ENCODE peak calls at places on chromosomes 4 and X, in five cellular contexts. M is H1, K is neuronal stem cell, T is IMR-90, S is H9. Y is an unnamed sample.

GRCh38 chr4:16125571-16126445 is 42.0 kb upstream of the PROM1 start:
- DNase-seq in M (no peak), K (no peak), T (no peak), S (no peak), Y (peak; percentile 68)

GRCh38 chr4:127622923-127623754 is 9.6 kb upstream of the INTU start:
- DNase-seq in M (no peak), K (peak; percentile 65), T (peak; percentile 33), S (peak; percentile 86), Y (peak; percentile 41)

GRCh38 chrX:22690116-22690515 is 309.6 kb upstream of the DDX53 start:
- DNase-seq in M (no peak), K (no peak), T (peak; percentile 44), S (no peak), Y (no peak)

GRCh38 chrX:118459494-118459893 is 36.1 kb upstream of the DOCK11 start:
- DNase-seq in M (no peak), K (peak; percentile 0), T (peak; percentile 47), S (no peak), Y (peak; percentile 56)

GRCh38 chrX:132750312-132751042 is 208.0 kb downstream of the HS6ST2 start:
- DNase-seq in M (no peak), K (no peak), T (no peak), S (no peak), Y (no peak)

GRCh38 chrX:121216979-121217378 is 169.6 kb downstream of the GLUD2 start:
- DNase-seq in M (no peak), K (no peak), T (no peak), S (no peak), Y (no peak)

GRCh38 chr4:128481752-128482480 is 194.3 kb upstream of the PGRMC2 start:
- DNase-seq in M (no peak), K (no peak), T (peak; percentile 15), S (no peak), Y (no peak)

GRCh38 chr4:61212788-61213187 is 12.7 kb downstream of the ADGRL3 start:
- DNase-seq in M (no peak), K (no peak), T (no peak), S (no peak), Y (no peak)

GRCh38 chr4:128916832-128917231 is 107.3 kb downstream of the JADE1 start:
- DNase-seq in M (no peak), K (no peak), T (no peak), S (no peak), Y (no peak)

GRCh38 chrX:72309297-72310071 is 3.8 kb upstream of the CITED1 start:
- DNase-seq in M (no peak), K (no peak), T (no peak), S (no peak), Y (no peak)

DNA sequence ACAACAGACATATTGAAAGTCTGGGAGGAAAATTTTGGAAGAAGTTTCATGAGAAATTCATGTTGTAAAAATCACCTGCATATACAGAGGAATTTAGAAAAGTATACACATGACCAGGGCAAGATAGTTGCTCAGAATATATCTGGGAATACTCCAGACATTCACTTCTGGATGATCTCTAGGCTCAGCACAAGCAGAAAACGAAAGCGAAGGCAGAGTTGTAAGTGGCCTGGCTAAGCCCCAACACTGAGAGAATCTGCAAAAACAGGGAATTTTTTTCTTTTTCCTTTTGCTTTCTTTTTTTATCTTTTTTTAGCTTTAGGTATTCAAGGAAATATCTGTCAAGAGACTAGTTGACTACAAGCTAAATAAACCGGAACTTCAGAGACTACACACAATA is 207.3 kb downstream of the FGF13 start:
- DNase-seq in M (no peak), K (no peak), T (no peak), S (no peak), Y (no peak)
- H3K23ac ChIP-seq in M (no peak overlapping the region), K (no peak overlapping the region), T (no peak overlapping the region), S (no peak overlapping the region), Y (no peak overlapping the region)

GRCh38 chr4:41209901-41210300 is 4.4 kb downstream of the APBB2 start:
- DNase-seq in M (no peak), K (no peak), T (no peak), S (no peak), Y (no peak)
- H3K4me1 ChIP-seq in M (peaks cover 4% of the 10 kb centered on the region), K (peaks cover 5% of the 10 kb centered on the region), T (peaks cover 15% of the 10 kb centered on the region), S (peaks cover 6% of the 10 kb centered on the region), Y (peaks cover 14% of the 10 kb centered on the region)

DNA sequence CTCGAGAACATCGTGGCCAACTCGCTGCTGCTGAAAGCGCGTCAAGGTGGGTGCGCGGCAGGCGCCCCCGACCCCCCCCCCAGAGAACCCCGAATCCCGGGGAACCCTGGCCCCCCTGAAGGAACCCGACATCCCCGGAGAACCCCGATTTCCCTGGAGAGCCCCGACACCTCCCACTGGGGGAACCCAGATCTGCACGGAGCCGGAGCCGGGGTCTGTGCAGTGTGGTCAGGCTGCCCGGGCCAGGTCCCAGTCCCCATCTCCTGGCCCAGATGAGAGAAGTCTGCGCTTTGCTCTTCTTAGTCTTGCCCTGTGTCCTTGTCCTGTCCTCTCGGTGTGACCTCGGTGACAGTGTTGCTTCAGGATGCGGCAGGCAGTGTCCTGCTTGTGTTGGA is 703 bp downstream of the GRK4 start:
- DNase-seq in M (no peak), K (peak; percentile 9), T (no peak), S (no peak), Y (no peak)
- H3K23ac ChIP-seq in M (no peak overlapping the region), K (peak overlapping the region; percentile 93), T (peak overlapping the region; percentile 70), S (no peak overlapping the region), Y (no peak overlapping the region)

GRCh38 chr4:40731792-40732245 is 17.9 kb upstream of the NSUN7 start:
- DNase-seq in M (no peak), K (no peak), T (no peak), S (no peak), Y (peak; percentile 30)
- H3K4me1 ChIP-seq in M (no peaks in the 10 kb centered on the region), K (no peaks in the 10 kb centered on the region), T (no peaks in the 10 kb centered on the region), S (no peaks in the 10 kb centered on the region), Y (no peaks in the 10 kb centered on the region)

GRCh38 chr4:82681759-82682158 is 116.8 kb downstream of the SCD5 start:
- DNase-seq in M (no peak), K (no peak), T (no peak), S (no peak), Y (no peak)

GRCh38 chr4:82692101-82692780 is 106.4 kb downstream of the SCD5 start:
- DNase-seq in M (no peak), K (no peak), T (no peak), S (no peak), Y (no peak)

GRCh38 chr4:82691431-82691830 is 107.2 kb downstream of the SCD5 start:
- DNase-seq in M (no peak), K (no peak), T (no peak), S (no peak), Y (no peak)

GRCh38 chr4:82688091-82688815 is 110.3 kb downstream of the SCD5 start:
- DNase-seq in M (no peak), K (no peak), T (no peak), S (no peak), Y (no peak)

GRCh38 chr4:82687531-82687930 is 111.1 kb downstream of the SCD5 start:
- DNase-seq in M (no peak), K (no peak), T (no peak), S (no peak), Y (no peak)
- H3K23ac ChIP-seq in M (no peak overlapping the region), K (no peak overlapping the region), T (no peak overlapping the region), S (no peak overlapping the region), Y (no peak overlapping the region)

GRCh38 chr4:37645736-37646135 is 40.4 kb downstream of the RELL1 start:
- DNase-seq in M (no peak), K (no peak), T (no peak), S (no peak), Y (peak; percentile 43)

GRCh38 chr4:37639551-37640293 is 46.5 kb downstream of the RELL1 start:
- DNase-seq in M (no peak), K (no peak), T (no peak), S (no peak), Y (no peak)

GRCh38 chr4:37641352-37641751 is 44.8 kb downstream of the RELL1 start:
- DNase-seq in M (no peak), K (no peak), T (no peak), S (no peak), Y (no peak)

GRCh38 chr4:37644962-37645361 is 41.2 kb downstream of the RELL1 start:
- DNase-seq in M (no peak), K (no peak), T (peak; percentile 91), S (no peak), Y (no peak)

GRCh38 chr4:37641886-37642849 is 44.0 kb downstream of the RELL1 start:
- DNase-seq in M (no peak), K (no peak), T (no peak), S (no peak), Y (peak; percentile 28)
- H3K4me1 ChIP-seq in M (peaks cover 18% of the 10 kb centered on the region), K (no peaks in the 10 kb centered on the region), T (peaks cover 2% of the 10 kb centered on the region), S (peaks cover 11% of the 10 kb centered on the region), Y (peaks cover 2% of the 10 kb centered on the region)

DNA sequence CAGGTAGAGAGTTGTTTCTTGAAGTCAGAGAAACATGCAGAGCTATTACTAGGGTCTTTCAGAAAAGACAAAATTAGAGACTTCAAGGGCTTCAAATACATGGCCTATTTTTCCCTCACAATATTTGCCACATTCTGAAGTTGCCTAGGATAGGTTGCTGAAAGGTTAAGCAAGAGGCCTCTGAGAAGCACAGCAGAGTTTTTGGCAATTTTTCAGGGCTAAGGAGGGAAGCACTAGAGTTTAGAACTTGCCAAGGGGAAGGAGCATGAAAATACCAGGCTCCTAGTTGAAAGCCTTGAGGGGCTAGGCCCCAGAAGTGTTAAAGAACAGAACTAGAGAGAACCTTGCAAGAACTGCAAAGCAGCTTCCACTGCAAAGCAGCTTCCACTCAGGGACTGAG is 86.4 kb downstream of the ANAPC10 start:
- DNase-seq in M (no peak), K (no peak), T (no peak), S (no peak), Y (no peak)
- H3K23ac ChIP-seq in M (no peak overlapping the region), K (no peak overlapping the region), T (no peak overlapping the region), S (no peak overlapping the region), Y (no peak overlapping the region)

DNA sequence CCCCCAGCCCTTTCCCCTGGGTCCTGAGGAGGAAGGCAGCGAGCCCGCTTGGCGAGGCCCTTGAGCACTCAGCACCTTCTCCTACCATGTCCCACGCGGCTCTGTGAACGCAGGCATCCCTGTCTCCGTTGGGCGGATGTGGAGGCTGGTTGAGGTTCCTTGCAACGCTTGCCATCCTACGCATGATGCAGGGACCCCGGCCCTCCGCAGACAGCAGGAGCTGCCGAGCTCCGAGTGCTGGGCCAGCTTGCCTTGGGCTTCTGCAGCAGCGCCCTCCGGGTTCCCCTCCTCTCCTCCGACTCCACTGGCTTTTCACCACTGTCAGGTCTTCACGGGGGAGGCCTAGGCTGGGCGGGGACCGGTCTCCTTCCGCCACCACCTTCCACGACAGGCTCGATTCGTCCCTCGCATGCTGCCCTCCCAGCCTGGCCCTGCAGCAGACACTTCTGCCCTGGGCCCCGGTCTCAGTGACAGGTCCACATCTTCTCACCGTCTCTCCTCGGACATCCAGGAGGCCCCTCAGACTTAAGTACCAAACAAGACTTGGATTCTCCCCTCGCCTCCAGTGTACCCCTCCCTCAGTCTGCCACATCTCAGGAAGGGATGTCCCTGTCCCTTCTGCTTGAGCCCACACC is 67.6 kb upstream of the HGFAC start:
- DNase-seq in M (no peak), K (no peak), T (no peak), S (no peak), Y (no peak)
- H3K4me1 ChIP-seq in M (peaks cover 6% of the 10 kb centered on the region), K (peaks cover 35% of the 10 kb centered on the region), T (peaks cover 16% of the 10 kb centered on the region), S (peaks cover 8% of the 10 kb centered on the region), Y (no peaks in the 10 kb centered on the region)